ENCODE peak calls at places on chromosome 10, in six cellular contexts. Y, E, R, B, Z and L are unnamed samples.

GRCh38 chr10:11993834-11994468 is 48.7 kb downstream of the UPF2 start:
- DNase-seq in Y (no peak), E (no peak), R (no peak), B (no peak), Z (no peak), L (no peak)

GRCh38 chr10:119313645-119314044 is 106.3 kb downstream of the GRK5 start:
- DNase-seq in B (no peak), Z (no peak), E (peak; percentile 29), Y (no peak), R (no peak), L (no peak)

GRCh38 chr10:46551701-46552525 is 4.5 kb downstream of the GPRIN2 start:
- DNase-seq in Y (no peak), Z (no peak), B (no peak), R (no peak), E (no peak), L (no peak)

GRCh38 chr10:25959540-25960232 is 25.7 kb downstream of the MYO3A start:
- DNase-seq in E (no peak), Z (no peak), B (no peak), R (no peak), Y (no peak), L (no peak)

GRCh38 chr10:16770646-16771045 is 46.6 kb downstream of the RSU1 start:
- DNase-seq in R (no peak), Y (no peak), Z (no peak), B (no peak), E (no peak), L (no peak)

GRCh38 chr10:69428138-69428537 is 11.4 kb upstream of the TACR2 start:
- DNase-seq in R (no peak), Z (no peak), B (no peak), E (no peak), Y (no peak), L (no peak)

GRCh38 chr10:96211775-96212174 is 59.6 kb downstream of the BLNK start:
- DNase-seq in B (no peak), Y (no peak), R (no peak), Z (no peak), E (no peak), L (no peak)

GRCh38 chr10:3776796-3777571 is 8.0 kb downstream of the KLF6 start:
- DNase-seq in B (no peak), R (peak; percentile 90), E (peak; percentile 58), Y (peak; percentile 98), Z (peak; percentile 96), L (peak; percentile 82)

GRCh38 chr10:84356951-84357350 is 28.6 kb downstream of the CCSER2 start:
- DNase-seq in R (no peak), Y (no peak), Z (no peak), E (peak; percentile 28), B (no peak), L (no peak)

GRCh38 chr10:1411956-1412355 is 325.4 kb downstream of the ADARB2 start:
- DNase-seq in B (no peak), E (no peak), Z (no peak), Y (no peak), R (no peak), L (no peak)

GRCh38 chr10:131817866-131818509 is 82.8 kb upstream of the PPP2R2D start:
- DNase-seq in R (no peak), B (no peak), Z (no peak), E (no peak), Y (no peak), L (no peak)

GRCh38 chr10:84264611-84265141 is 19.8 kb downstream of the RGR start:
- DNase-seq in E (peak; percentile 51), Y (peak; percentile 68), B (peak; percentile 90), Z (peak; percentile 70), R (peak; percentile 58), L (peak; percentile 81)

GRCh38 chr10:31700222-31700621 is 228.4 kb downstream of the ARHGAP12 start:
- DNase-seq in R (no peak), Z (no peak), E (no peak), Y (peak; percentile 50), B (no peak), L (peak; percentile 22)

GRCh38 chr10:88499569-88500470 is 83.3 kb downstream of the RNLS start:
- DNase-seq in Z (peak; percentile 69), E (no peak), Y (peak; percentile 50), R (peak; percentile 82), B (no peak), L (peak; percentile 66)

GRCh38 chr10:4279649-4280048 is 494.6 kb upstream of the KLF6 start:
- DNase-seq in Y (peak; percentile 38), Z (no peak), B (peak; percentile 38), R (peak; percentile 57), E (no peak), L (peak; percentile 57)